ENCODE peak calls at places on chromosomes 16 and 17, in four cellular contexts. C, Z, P and M are unnamed samples.

GRCh38 chr17:7403043-7403901 is 625 bp downstream of the TMEM256 start:
- DNase-seq in C (no peak), Z (no peak), P (no peak), M (no peak)

GRCh38 chr17:61409301-61410099 is 9.9 kb downstream of the TBX2 start:
- DNase-seq in C (peak), Z (peak), P (no peak), M (no peak)

GRCh38 chr17:17127156-17127555 is 79.0 kb downstream of the PLD6 start:
- DNase-seq in C (no peak), Z (no peak), P (no peak), M (no peak)

GRCh38 chr17:35568561-35568960 is 7.9 kb upstream of the SLFN14 start:
- DNase-seq in C (peak), Z (no peak), P (no peak), M (no peak)

GRCh38 chr16:57569306-57569946 is 27.0 kb downstream of the ADGRG5 start:
- DNase-seq in C (no peak), Z (no peak), P (no peak), M (no peak)

GRCh38 chr17:57289130-57289529 is 32.8 kb downstream of the MSI2 start:
- DNase-seq in C (no peak), Z (no peak), P (no peak), M (no peak)

GRCh38 chr17:54280741-54281140 is 458.0 kb downstream of the KIF2B start:
- DNase-seq in C (no peak), Z (no peak), P (no peak), M (no peak)

GRCh38 chr17:72624652-72625051 is 467.8 kb downstream of the SLC39A11 start:
- DNase-seq in C (no peak), Z (no peak), P (no peak), M (no peak)

GRCh38 chr17:74601944-74602572 is 10.0 kb upstream of the CD300LD start:
- DNase-seq in C (peak), Z (peak), P (no peak), M (no peak)

GRCh38 chr17:38674013-38674748 is 576 bp downstream of the EPOP start:
- DNase-seq in C (no peak), Z (peak), P (no peak), M (no peak)
- H3K4me3 ChIP-seq in C (peak), Z (peak), P (peak), M (peak)

DNA sequence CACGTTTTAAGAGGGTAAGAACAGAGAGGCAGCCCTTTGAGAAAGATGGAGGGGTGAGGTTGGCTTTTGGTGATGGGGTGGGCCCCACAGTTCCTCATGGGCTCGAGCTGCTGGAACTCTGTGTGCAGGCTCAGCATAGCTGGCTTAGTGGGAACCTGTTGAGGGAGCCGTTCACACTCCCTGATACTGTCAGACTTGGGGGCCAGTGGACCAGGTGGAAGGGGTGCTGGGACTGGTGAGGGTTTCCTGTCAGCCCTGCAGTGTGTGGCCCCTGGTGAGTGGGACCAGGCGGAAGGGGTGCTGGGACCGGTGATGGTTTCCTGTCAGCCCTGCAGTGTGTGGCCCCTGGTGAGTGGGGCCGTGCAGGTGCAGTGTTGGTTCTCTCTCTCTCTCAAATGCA is 45.1 kb upstream of the ZNF750 start:
- DNase-seq in C (no peak), Z (no peak), P (no peak), M (no peak)
- TF ChIP-seq CTCF in C (no peak), Z (no peak), P (no peak), M (no peak)

DNA sequence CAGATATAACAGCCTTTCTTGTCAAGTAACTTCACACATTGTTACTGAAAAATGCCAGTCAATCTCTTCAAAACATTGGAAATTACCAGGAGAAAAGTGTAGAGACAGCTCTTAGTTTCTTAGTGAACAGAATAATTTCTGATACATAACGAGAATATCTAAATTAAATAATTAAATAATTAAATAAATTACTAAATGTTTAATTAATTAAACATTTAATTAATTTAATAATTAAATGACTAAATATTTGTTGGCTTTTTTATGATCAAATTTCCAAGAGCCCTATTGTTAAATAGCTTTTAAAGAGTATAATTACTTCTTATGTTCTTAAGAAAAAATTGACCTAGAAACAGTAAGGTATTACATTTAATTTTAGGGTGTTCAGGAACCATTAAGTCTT is 129.6 kb downstream of the SSH2 start:
- DNase-seq in C (no peak), Z (no peak), P (no peak), M (no peak)
- H3K4me3 ChIP-seq in C (no peak), Z (no peak), P (no peak), M (no peak)

GRCh38 chr17:38872671-38873385 is 3.0 kb downstream of the LASP1 start:
- DNase-seq in C (no peak), Z (no peak), P (no peak), M (no peak)

GRCh38 chr17:38869647-38870258 is at the start of gene LASP1:
- DNase-seq in C (peak), Z (peak), P (peak), M (no peak)

GRCh38 chr17:38870259-38871165 is 654 bp downstream of the LASP1 start:
- DNase-seq in C (peak), Z (peak), P (no peak), M (no peak)

GRCh38 chr17:38871992-38872605 is 2.2 kb downstream of the LASP1 start:
- DNase-seq in C (no peak), Z (no peak), P (no peak), M (no peak)

DNA sequence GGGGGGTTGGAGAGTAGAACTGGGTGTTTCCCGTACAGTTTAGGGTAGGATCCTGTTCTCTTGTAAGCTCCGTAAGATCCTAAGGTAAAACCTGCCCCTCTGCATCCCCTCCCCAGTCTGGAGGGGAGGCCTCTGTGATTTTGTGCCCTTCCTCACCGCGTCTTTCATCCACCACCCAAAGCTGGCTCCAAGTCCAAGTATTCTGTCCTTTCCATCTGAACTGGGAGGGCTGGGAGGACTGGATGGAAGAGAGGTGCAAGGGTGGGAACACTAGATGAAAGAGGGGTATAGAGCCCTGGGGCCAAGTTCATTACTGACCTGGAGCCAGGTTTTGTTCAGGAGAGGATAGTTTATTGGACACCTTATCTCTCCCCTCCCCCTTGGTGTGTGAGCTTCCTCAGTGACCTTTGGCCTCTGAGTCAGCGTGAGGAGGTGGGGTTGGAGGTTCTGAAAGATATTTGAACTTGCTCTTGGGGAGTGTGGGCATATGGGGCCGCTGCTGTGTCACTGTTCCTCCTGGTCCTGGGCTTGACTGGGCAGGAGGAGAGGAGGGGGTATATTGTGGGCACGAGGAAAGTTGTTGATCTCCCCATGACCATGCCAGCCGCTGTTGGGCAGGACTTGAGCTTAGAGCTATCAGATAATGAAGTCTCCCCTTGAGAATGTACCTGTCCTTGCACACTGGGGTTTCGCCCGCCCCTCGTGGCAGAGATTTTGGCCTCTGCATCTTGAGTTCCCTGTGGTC is 1.6 kb downstream of the LASP1 start:
- DNase-seq in C (peak), Z (peak), P (peak), M (no peak)
- TF ChIP-seq CTCF in C (peak), Z (peak), P (no peak), M (no peak)